ENCODE peak calls at places on chromosomes 2 and 18, in four cellular contexts. N, I, L and X are unnamed samples.

GRCh38 chr2:55926246-55926645 is 2.7 kb upstream of the EFEMP1 start:
- DNase-seq in N (no peak), I (no peak), L (no peak), X (no peak)

GRCh38 chr2:222582931-222583330 is 73.0 kb downstream of the FARSB start:
- DNase-seq in N (no peak), I (no peak), L (no peak), X (no peak)

GRCh38 chr18:40016405-40016804 is 1938.6 kb upstream of the PIK3C3 start:
- DNase-seq in N (no peak), I (no peak), L (no peak), X (no peak)

GRCh38 chr2:241890524-241891235 is 21.2 kb downstream of the RTP5 start:
- DNase-seq in N (no peak), I (no peak), L (no peak), X (no peak)

GRCh38 chr2:158931577-158931976 is 36.9 kb upstream of the TANC1 start:
- DNase-seq in N (peak; percentile 87), I (no peak), L (no peak), X (no peak)

GRCh38 chr2:66445781-66446177 is 10.9 kb downstream of the MEIS1 start:
- DNase-seq in N (no peak), I (no peak), L (no peak), X (no peak)

GRCh38 chr2:240479111-240479501 is 43.6 kb downstream of the GPC1 start:
- DNase-seq in N (no peak), I (peak; percentile 23), L (no peak), X (no peak)

GRCh38 chr18:23397907-23398306 is 55.2 kb upstream of the RIOK3 start:
- DNase-seq in N (no peak), I (no peak), L (no peak), X (no peak)

GRCh38 chr2:25524507-25524906 is 148.9 kb downstream of the DTNB start:
- DNase-seq in N (no peak), I (no peak), L (no peak), X (no peak)

GRCh38 chr2:46257476-46257875 is 39.7 kb upstream of the EPAS1 start:
- DNase-seq in N (peak; percentile 78), I (no peak), L (no peak), X (no peak)

GRCh38 chr2:106566050-106566449 is 78.9 kb downstream of the CD8B2 start:
- DNase-seq in N (peak; percentile 6), I (no peak), L (no peak), X (peak; percentile 74)
- TF ChIP-seq CTCF in N (no peak), I (no peak), L (no peak), X (no peak)

GRCh38 chr2:3039188-3040065 is 338.2 kb downstream of the EIPR1 start:
- DNase-seq in N (no peak), I (peak; percentile 15), L (no peak), X (no peak)
- H3K9me3 ChIP-seq in N (peaks cover 70% of the 10 kb centered on the region), I (peaks cover 4% of the 10 kb centered on the region), L (no peaks in the 10 kb centered on the region), X (peaks cover 13% of the 10 kb centered on the region)

DNA sequence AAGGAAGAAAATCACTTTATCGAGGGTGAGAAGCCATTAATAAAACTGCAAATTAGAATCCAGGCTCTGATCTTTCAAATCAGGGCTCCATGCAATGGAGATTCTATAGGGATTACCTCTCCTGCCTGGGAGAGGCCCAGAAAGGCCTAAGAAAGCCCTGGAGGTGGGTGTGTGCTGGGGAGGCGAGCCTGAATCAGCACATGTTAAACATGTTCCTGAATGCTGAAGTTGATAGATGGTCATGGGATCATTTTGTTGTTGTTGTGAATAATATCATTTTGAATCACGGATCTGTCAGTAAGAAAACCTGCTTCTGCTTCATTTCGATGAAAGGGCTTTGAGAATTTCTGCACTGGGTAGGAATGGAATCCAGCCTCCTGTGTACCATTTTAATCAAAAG is 254.4 kb downstream of the ACKR3 start:
- DNase-seq in N (no peak), I (no peak), L (no peak), X (peak; percentile 19)
- H3K4me3 ChIP-seq in N (no peak overlapping the region), I (no peak overlapping the region), L (no peak overlapping the region), X (no peak overlapping the region)

DNA sequence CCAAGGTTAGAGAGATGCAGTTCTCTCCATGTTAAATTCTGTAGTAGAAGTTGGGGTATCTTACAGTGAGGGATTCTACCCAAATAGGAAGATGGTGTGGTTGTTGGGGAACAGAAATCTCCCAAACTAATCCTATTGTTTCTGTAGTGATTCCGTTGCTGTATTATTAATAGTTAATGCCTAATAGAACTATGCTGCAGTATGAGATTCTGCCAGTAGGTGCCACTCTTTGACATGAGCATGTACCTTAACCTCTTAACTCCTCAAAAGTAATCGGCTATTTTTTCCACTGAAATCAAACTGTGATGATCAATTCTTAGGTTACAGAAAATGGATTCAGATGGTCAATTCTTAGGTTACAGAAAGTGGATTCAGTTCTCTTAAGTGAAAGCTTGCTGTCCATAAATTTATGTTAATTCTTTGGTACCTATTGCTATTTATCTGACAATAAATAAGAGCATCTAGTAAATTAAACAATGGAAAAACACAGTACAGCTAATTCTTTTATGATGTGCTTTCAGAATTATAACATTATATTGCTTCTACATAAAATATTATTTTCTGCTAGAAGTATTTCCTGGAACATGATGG is 97.9 kb upstream of the DLX2 start:
- DNase-seq in N (peak; percentile 59), I (no peak), L (no peak), X (peak; percentile 33)
- TF ChIP-seq CTCF in N (peak; percentile 66), I (no peak), L (peak; percentile 50), X (peak; percentile 60)

GRCh38 chr2:153770359-153770991 is 101.2 kb upstream of the GALNT13 start:
- DNase-seq in N (no peak), I (no peak), L (no peak), X (no peak)
- H3K9me3 ChIP-seq in N (peaks cover 17% of the 10 kb centered on the region), I (peaks cover 6% of the 10 kb centered on the region), L (peaks cover 5% of the 10 kb centered on the region), X (peaks cover 4% of the 10 kb centered on the region)

DNA sequence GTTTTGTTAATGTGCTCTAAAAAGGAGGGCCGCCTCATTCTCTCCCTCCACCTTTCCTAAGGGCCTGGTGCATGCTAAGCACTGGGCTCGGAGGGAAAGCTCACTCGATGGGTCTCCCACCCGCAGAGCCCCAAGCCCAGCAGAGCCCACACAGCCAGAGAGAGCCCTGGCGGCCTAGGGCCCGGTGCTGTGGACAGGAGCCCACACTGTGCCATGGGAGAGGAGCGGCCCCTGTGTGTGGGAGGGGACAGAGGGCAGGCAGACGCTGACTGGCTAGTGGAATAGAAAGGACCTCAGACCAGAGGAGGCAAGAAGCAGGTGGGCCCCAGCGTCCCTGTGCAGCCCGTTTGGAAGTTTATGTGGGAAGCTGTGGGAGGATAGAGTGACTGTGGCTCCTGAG is 49.4 kb upstream of the KCNF1 start:
- DNase-seq in N (no peak), I (no peak), L (no peak), X (no peak)
- H3K4me3 ChIP-seq in N (no peak overlapping the region), I (no peak overlapping the region), L (no peak overlapping the region), X (no peak overlapping the region)